ENCODE peak calls at places on chromosomes 4 and X, in six cellular contexts. Q is H9, V is IMR-90, Z is neuronal stem cell, A is trophoblast cell, E is H1. R is an unnamed sample.

GRCh38 chr4:85603437-85604336 is 128.7 kb downstream of the ARHGAP24 start:
- DNase-seq in Q (no peak), V (no peak), Z (no peak), A (peak), E (no peak), R (peak)

GRCh38 chr4:73859614-73860088 is 6.6 kb downstream of the PF4V1 start:
- DNase-seq in Q (no peak), V (peak), Z (no peak), A (no peak), E (no peak), R (peak)

GRCh38 chr4:19030048-19030447 is 1008.5 kb upstream of the LCORL start:
- DNase-seq in Q (no peak), V (peak), Z (peak), A (peak), E (no peak), R (no peak)

GRCh38 chr4:2535386-2536192 is 858 bp upstream of the FAM193A start:
- DNase-seq in Q (peak), V (peak), Z (peak), A (peak), E (peak), R (peak)

GRCh38 chrX:19661977-19662376 is 146.7 kb upstream of the MAP3K15 start:
- DNase-seq in Q (no peak), V (peak), Z (no peak), A (no peak), E (no peak), R (no peak)

GRCh38 chr4:140703463-140703862 is 52.7 kb downstream of the TBC1D9 start:
- DNase-seq in Q (no peak), V (peak), Z (no peak), A (no peak), E (no peak), R (no peak)

GRCh38 chr4:159503243-159503642 is 400.4 kb downstream of the RAPGEF2 start:
- DNase-seq in Q (peak), V (no peak), Z (peak), A (no peak), E (no peak), R (no peak)

GRCh38 chrX:154791951-154792350 is 13.3 kb downstream of the MPP1 start:
- DNase-seq in Q (no peak), V (no peak), Z (no peak), A (no peak), E (no peak), R (no peak)

GRCh38 chrX:132401935-132402334 is 86.9 kb downstream of the MBNL3 start:
- DNase-seq in Q (no peak), V (peak), Z (no peak), A (no peak), E (no peak), R (no peak)

GRCh38 chr4:8819421-8820177 is 52.0 kb downstream of the HMX1 start:
- DNase-seq in Q (peak), V (no peak), Z (no peak), A (no peak), E (peak), R (no peak)

GRCh38 chr4:4655011-4655410 is 113.2 kb upstream of the STX18 start:
- DNase-seq in Q (no peak), V (no peak), Z (no peak), A (no peak), E (no peak), R (no peak)

GRCh38 chrX:40543661-40544328 is 37.0 kb upstream of the ATP6AP2 start:
- DNase-seq in Q (no peak), V (peak), Z (peak), A (peak), E (no peak), R (peak)

GRCh38 chrX:49176421-49177326 is 5.0 kb downstream of the PLP2 start:
- DNase-seq in Q (no peak), V (no peak), Z (no peak), A (no peak), E (no peak), R (no peak)

GRCh38 chr4:7157140-7157488 is 35.2 kb upstream of the SORCS2 start:
- DNase-seq in Q (no peak), V (no peak), Z (no peak), A (no peak), E (no peak), R (no peak)

GRCh38 chrX:106278951-106279350 is 110.8 kb downstream of the PWWP3B start:
- DNase-seq in Q (no peak), V (no peak), Z (no peak), A (no peak), E (no peak), R (no peak)

GRCh38 chr4:87559090-87559837 is 30.1 kb upstream of the SPARCL1 start:
- DNase-seq in Q (peak), V (no peak), Z (peak), A (peak), E (peak), R (no peak)

GRCh38 chrX:53262189-53262917 is 19.0 kb downstream of the IQSEC2 start:
- DNase-seq in Q (no peak), V (no peak), Z (no peak), A (no peak), E (no peak), R (no peak)

GRCh38 chr4:94909645-94910044 is 151.9 kb downstream of the BMPR1B start:
- DNase-seq in Q (no peak), V (no peak), Z (no peak), A (no peak), E (no peak), R (no peak)

GRCh38 chr4:141654098-141654497 is 17.7 kb downstream of the IL15 start:
- DNase-seq in Q (peak), V (peak), Z (peak), A (peak), E (peak), R (peak)

GRCh38 chr4:180990931-180991330 is 1252.3 kb upstream of the TENM3 start:
- DNase-seq in Q (no peak), V (no peak), Z (no peak), A (peak), E (no peak), R (no peak)

GRCh38 chrX:45537936-45538335 is 337.3 kb upstream of the DIPK2B start:
- DNase-seq in Q (no peak), V (no peak), Z (no peak), A (no peak), E (no peak), R (no peak)

GRCh38 chr4:182143822-182144620 is 99.2 kb upstream of the TENM3 start:
- DNase-seq in Q (peak), V (peak), Z (peak), A (peak), E (peak), R (peak)

GRCh38 chr4:1052231-1052671 is 40.8 kb downstream of the FGFRL1 start:
- DNase-seq in Q (peak), V (no peak), Z (no peak), A (peak), E (no peak), R (no peak)

GRCh38 chr4:37188100-37188499 is 56.4 kb upstream of the NWD2 start:
- DNase-seq in Q (peak), V (no peak), Z (no peak), A (no peak), E (peak), R (no peak)

GRCh38 chr4:28148221-28148620 is 1287.6 kb downstream of the STIM2 start:
- DNase-seq in Q (no peak), V (no peak), Z (no peak), A (no peak), E (no peak), R (no peak)

GRCh38 chr4:124212835-124213640 is 499.5 kb downstream of the ANKRD50 start:
- DNase-seq in Q (no peak), V (peak), Z (no peak), A (no peak), E (no peak), R (peak)

GRCh38 chr4:38856524-38857337 is at the start of gene TLR6:
- DNase-seq in Q (peak), V (peak), Z (peak), A (peak), E (peak), R (peak)

GRCh38 chr4:5553801-5554200 is 154.6 kb downstream of the EVC2 start:
- DNase-seq in Q (no peak), V (no peak), Z (no peak), A (no peak), E (no peak), R (no peak)

GRCh38 chr4:23979534-23979933 is 89.7 kb upstream of the PPARGC1A start:
- DNase-seq in Q (peak), V (no peak), Z (no peak), A (no peak), E (peak), R (no peak)

GRCh38 chr4:41183021-41183553 is 31.3 kb downstream of the APBB2 start:
- DNase-seq in Q (no peak), V (no peak), Z (no peak), A (no peak), E (no peak), R (no peak)

GRCh38 chrX:318739-319578 is at the start of gene GTPBP6:
- DNase-seq in Q (peak), V (peak), Z (peak), A (peak), E (peak), R (peak)

GRCh38 chr4:1969928-1970723 is 38.6 kb downstream of the NELFA start:
- DNase-seq in Q (no peak), V (no peak), Z (no peak), A (no peak), E (no peak), R (no peak)

GRCh38 chr4:101345596-101346311 is 1.6 kb downstream of the PPP3CA start:
- DNase-seq in Q (peak), V (peak), Z (peak), A (peak), E (peak), R (peak)
- H3K18ac ChIP-seq in Q (no peak), V (peak), Z (peak), A (no peak), E (no peak), R (peak)

DNA sequence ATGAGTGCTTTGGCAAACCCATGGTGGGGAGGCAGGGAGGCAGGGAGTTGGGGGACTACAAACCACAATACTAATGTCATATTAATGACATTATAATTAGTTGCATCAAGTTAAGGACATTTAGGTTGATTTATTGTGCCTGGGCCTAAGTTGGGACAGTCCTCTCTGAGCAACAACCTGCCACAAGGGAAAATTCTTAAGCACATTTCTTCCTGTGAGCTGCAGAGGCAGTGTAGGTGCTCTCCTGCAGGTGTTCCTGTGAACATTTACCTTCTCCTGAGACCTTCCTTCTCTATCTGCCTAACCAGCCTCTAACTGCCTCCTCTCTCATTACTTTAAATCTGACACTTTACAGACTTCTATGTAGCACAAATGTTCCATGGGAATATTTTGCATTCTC is 1830.0 kb upstream of the AGA start:
- DNase-seq in Q (no peak), V (no peak), Z (no peak), A (no peak), E (no peak), R (no peak)
- H2AFZ ChIP-seq in Q (no peak), V (no peak), Z (no peak), A (no peak), E (no peak), R (no peak)

DNA sequence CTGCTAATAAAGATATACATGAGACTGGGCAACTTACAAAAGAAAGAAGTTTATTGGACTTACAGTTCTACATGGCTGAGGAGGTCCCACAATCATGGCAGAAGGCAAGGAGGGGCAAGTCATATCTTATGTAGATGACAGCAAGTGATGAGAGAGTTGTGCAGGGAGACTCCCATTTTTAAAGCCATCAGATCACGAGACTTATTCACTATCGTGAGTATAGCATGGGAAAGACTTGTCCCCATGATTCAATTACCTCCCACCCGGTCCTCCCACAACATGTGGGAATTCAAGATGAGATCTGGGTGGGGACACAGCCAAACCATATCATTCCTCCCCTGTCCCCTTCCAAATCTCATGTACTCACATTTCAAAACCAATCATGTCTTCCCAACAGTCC is 50.9 kb upstream of the GRID2 start:
- DNase-seq in Q (no peak), V (no peak), Z (no peak), A (no peak), E (no peak), R (no peak)
- H3K18ac ChIP-seq in Q (no peak), V (no peak), Z (no peak), A (no peak), E (no peak), R (no peak)

GRCh38 chr4:48339642-48340041 is 1.7 kb upstream of the SLAIN2 start:
- DNase-seq in Q (no peak), V (no peak), Z (no peak), A (no peak), E (no peak), R (peak)
- H2AFZ ChIP-seq in Q (no peak), V (no peak), Z (peak), A (no peak), E (no peak), R (no peak)

GRCh38 chrX:71181910-71182799 is 37.5 kb downstream of the NLGN3 start:
- DNase-seq in Q (peak), V (peak), Z (peak), A (peak), E (peak), R (peak)

GRCh38 chrX:71181558-71181909 is 36.9 kb downstream of the NLGN3 start:
- DNase-seq in Q (peak), V (no peak), Z (no peak), A (no peak), E (no peak), R (no peak)

GRCh38 chrX:71184803-71185495 is 38.1 kb upstream of the GJB1 start:
- DNase-seq in Q (no peak), V (no peak), Z (no peak), A (no peak), E (no peak), R (no peak)

GRCh38 chrX:71184092-71184491 is 38.9 kb upstream of the GJB1 start:
- DNase-seq in Q (no peak), V (no peak), Z (no peak), A (no peak), E (no peak), R (no peak)

GRCh38 chrX:71183341-71183740 is 38.7 kb downstream of the NLGN3 start:
- DNase-seq in Q (no peak), V (no peak), Z (peak), A (peak), E (no peak), R (peak)
- H3K18ac ChIP-seq in Q (no peak), V (no peak), Z (no peak), A (no peak), E (no peak), R (no peak)

DNA sequence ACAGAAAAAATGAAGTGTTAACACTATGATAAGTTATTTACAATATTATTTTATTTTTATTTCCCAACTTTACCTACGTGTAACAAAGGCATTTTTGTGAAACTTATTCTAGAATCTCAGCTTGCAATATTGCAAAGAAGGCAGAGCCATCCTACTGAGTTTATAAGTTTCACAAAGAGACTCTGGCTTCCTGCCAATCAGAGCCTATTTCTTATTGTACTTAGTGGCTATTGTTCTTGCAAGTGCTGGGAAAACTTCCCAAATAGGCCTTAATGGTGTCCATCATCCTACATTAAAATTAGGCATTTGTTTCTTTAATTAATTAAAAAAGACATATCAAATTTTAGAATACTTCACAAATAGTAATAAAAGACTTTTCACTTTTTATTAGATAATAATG is 233.2 kb downstream of the EPHA5 start:
- DNase-seq in Q (no peak), V (no peak), Z (no peak), A (no peak), E (no peak), R (no peak)
- H2AFZ ChIP-seq in Q (no peak), V (no peak), Z (no peak), A (no peak), E (no peak), R (no peak)